ENCODE peak calls at places on chromosomes 11 and 22, in seven cellular contexts. One of them, this sample, is unnamed.

GRCh38 chr22:49660321-49660720 is 167.4 kb downstream of the BRD1 start:
- DNase-seq in lower lobe of right lung: peak
- DNase-seq in stomach: no peak
- DNase-seq in DND-41: no peak
- DNase-seq in K562: no peak
- DNase-seq in mammary epithelial cell: no peak
- DNase-seq in heart left ventricle: no peak
- DNase-seq in this sample: no peak

GRCh38 chr22:20283674-20284066 is 15.6 kb upstream of the RTN4R start:
- DNase-seq in stomach: no peak
- DNase-seq in lower lobe of right lung: no peak
- DNase-seq in heart left ventricle: no peak
- DNase-seq in mammary epithelial cell: no peak
- DNase-seq in DND-41: no peak
- DNase-seq in K562: no peak
- DNase-seq in this sample: no peak

GRCh38 chr11:65041206-65042035 is at the start of gene SAC3D1:
- DNase-seq in DND-41: peak
- DNase-seq in heart left ventricle: no peak
- DNase-seq in lower lobe of right lung: peak
- DNase-seq in K562: peak
- DNase-seq in stomach: peak
- DNase-seq in mammary epithelial cell: no peak
- DNase-seq in this sample: no peak

GRCh38 chr22:39318507-39319283 is 728 bp downstream of the RPL3 start:
- DNase-seq in lower lobe of right lung: no peak
- DNase-seq in K562: no peak
- DNase-seq in heart left ventricle: no peak
- DNase-seq in stomach: no peak
- DNase-seq in DND-41: no peak
- DNase-seq in mammary epithelial cell: no peak
- DNase-seq in this sample: no peak

GRCh38 chr22:31144223-31144622 is 3.9 kb upstream of the PLA2G3 start:
- DNase-seq in stomach: no peak
- DNase-seq in DND-41: no peak
- DNase-seq in heart left ventricle: no peak
- DNase-seq in mammary epithelial cell: peak
- DNase-seq in K562: no peak
- DNase-seq in lower lobe of right lung: no peak
- DNase-seq in this sample: peak

GRCh38 chr11:117591316-117592039 is 205.5 kb downstream of the DSCAML1 start:
- DNase-seq in K562: no peak
- DNase-seq in heart left ventricle: no peak
- DNase-seq in lower lobe of right lung: no peak
- DNase-seq in mammary epithelial cell: no peak
- DNase-seq in stomach: no peak
- DNase-seq in DND-41: no peak
- DNase-seq in this sample: no peak

GRCh38 chr11:70430122-70430521 is 31.8 kb downstream of the CTTN start:
- DNase-seq in stomach: no peak
- DNase-seq in heart left ventricle: peak
- DNase-seq in DND-41: no peak
- DNase-seq in lower lobe of right lung: no peak
- DNase-seq in K562: no peak
- DNase-seq in mammary epithelial cell: peak
- DNase-seq in this sample: no peak

GRCh38 chr11:85114786-85115185 is 512.4 kb downstream of the DLG2 start:
- DNase-seq in heart left ventricle: no peak
- DNase-seq in mammary epithelial cell: peak
- DNase-seq in K562: no peak
- DNase-seq in stomach: no peak
- DNase-seq in lower lobe of right lung: no peak
- DNase-seq in DND-41: no peak
- DNase-seq in this sample: no peak

GRCh38 chr11:128594246-128594645 is 6.9 kb upstream of the ETS1 start:
- DNase-seq in DND-41: no peak
- DNase-seq in mammary epithelial cell: no peak
- DNase-seq in stomach: no peak
- DNase-seq in heart left ventricle: no peak
- DNase-seq in K562: no peak
- DNase-seq in lower lobe of right lung: no peak
- DNase-seq in this sample: no peak

GRCh38 chr22:28142361-28142801 is 223.3 kb upstream of the PITPNB start:
- DNase-seq in stomach: no peak
- DNase-seq in K562: no peak
- DNase-seq in heart left ventricle: no peak
- DNase-seq in DND-41: no peak
- DNase-seq in lower lobe of right lung: no peak
- DNase-seq in mammary epithelial cell: peak
- DNase-seq in this sample: no peak

GRCh38 chr11:112608466-112608865 is 347.8 kb upstream of the PLET1 start:
- DNase-seq in lower lobe of right lung: no peak
- DNase-seq in stomach: no peak
- DNase-seq in DND-41: no peak
- DNase-seq in mammary epithelial cell: no peak
- DNase-seq in K562: no peak
- DNase-seq in heart left ventricle: no peak
- DNase-seq in this sample: no peak

GRCh38 chr11:133934599-133935550 is 21.9 kb downstream of the IGSF9B start:
- DNase-seq in mammary epithelial cell: peak
- DNase-seq in heart left ventricle: peak
- DNase-seq in stomach: no peak
- DNase-seq in lower lobe of right lung: no peak
- DNase-seq in DND-41: no peak
- DNase-seq in K562: peak
- DNase-seq in this sample: no peak

DNA sequence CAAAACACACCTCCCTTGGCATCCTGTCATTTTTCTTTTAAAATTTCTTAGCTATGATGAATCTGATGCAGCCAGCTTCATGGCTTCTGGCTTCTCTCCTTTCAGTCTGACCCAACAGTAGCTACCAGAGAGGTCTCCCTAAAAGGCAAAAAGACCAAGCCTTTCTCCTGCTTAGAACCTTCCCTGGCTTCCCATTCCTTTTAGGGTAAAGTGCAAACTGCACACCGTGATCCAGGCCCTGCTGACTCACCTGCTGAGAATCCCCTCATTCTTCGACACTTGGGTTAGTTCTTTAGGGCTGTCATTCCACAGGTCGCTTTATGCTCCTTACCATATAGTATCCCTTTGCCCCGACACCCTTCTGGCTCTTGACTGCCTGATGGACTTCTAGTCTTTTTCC is 362.4 kb downstream of the MIAT start:
- DNase-seq in mammary epithelial cell: peak
- DNase-seq in K562: no peak
- DNase-seq in lower lobe of right lung: no peak
- DNase-seq in heart left ventricle: no peak
- DNase-seq in stomach: no peak
- DNase-seq in DND-41: no peak
- DNase-seq in this sample: no peak
- H3K4me3 ChIP-seq in mammary epithelial cell: no peak
- H3K4me3 ChIP-seq in K562: no peak
- H3K4me3 ChIP-seq in lower lobe of right lung: no peak
- H3K4me3 ChIP-seq in heart left ventricle: no peak
- H3K4me3 ChIP-seq in stomach: no peak
- H3K4me3 ChIP-seq in DND-41: no peak
- H3K4me3 ChIP-seq in this sample: no peak

GRCh38 chr22:35315141-35315854 is 15.6 kb downstream of the TOM1 start:
- DNase-seq in lower lobe of right lung: no peak
- DNase-seq in K562: no peak
- DNase-seq in mammary epithelial cell: no peak
- DNase-seq in heart left ventricle: peak
- DNase-seq in DND-41: no peak
- DNase-seq in stomach: no peak
- DNase-seq in this sample: no peak

GRCh38 chr22:35317680-35318290 is 18.1 kb downstream of the TOM1 start:
- DNase-seq in K562: no peak
- DNase-seq in stomach: no peak
- DNase-seq in DND-41: no peak
- DNase-seq in lower lobe of right lung: no peak
- DNase-seq in mammary epithelial cell: no peak
- DNase-seq in heart left ventricle: no peak
- DNase-seq in this sample: no peak

GRCh38 chr22:35318346-35319215 is 18.9 kb downstream of the TOM1 start:
- DNase-seq in heart left ventricle: no peak
- DNase-seq in stomach: no peak
- DNase-seq in mammary epithelial cell: no peak
- DNase-seq in lower lobe of right lung: no peak
- DNase-seq in DND-41: no peak
- DNase-seq in K562: no peak
- DNase-seq in this sample: no peak

GRCh38 chr22:35314161-35314942 is 14.7 kb downstream of the TOM1 start:
- DNase-seq in K562: no peak
- DNase-seq in lower lobe of right lung: no peak
- DNase-seq in DND-41: no peak
- DNase-seq in stomach: no peak
- DNase-seq in heart left ventricle: no peak
- DNase-seq in mammary epithelial cell: no peak
- DNase-seq in this sample: no peak

GRCh38 chr22:35315855-35316745 is 16.4 kb downstream of the TOM1 start:
- DNase-seq in K562: no peak
- DNase-seq in mammary epithelial cell: no peak
- DNase-seq in lower lobe of right lung: no peak
- DNase-seq in stomach: no peak
- DNase-seq in heart left ventricle: peak
- DNase-seq in DND-41: no peak
- DNase-seq in this sample: no peak
- H3K4me3 ChIP-seq in K562: no peak
- H3K4me3 ChIP-seq in mammary epithelial cell: no peak
- H3K4me3 ChIP-seq in lower lobe of right lung: no peak
- H3K4me3 ChIP-seq in stomach: no peak
- H3K4me3 ChIP-seq in heart left ventricle: no peak
- H3K4me3 ChIP-seq in DND-41: no peak
- H3K4me3 ChIP-seq in this sample: no peak

GRCh38 chr11:108853864-108854263 is 189.0 kb downstream of the DDX10 start:
- DNase-seq in heart left ventricle: no peak
- DNase-seq in K562: no peak
- DNase-seq in mammary epithelial cell: no peak
- DNase-seq in lower lobe of right lung: no peak
- DNase-seq in stomach: no peak
- DNase-seq in DND-41: no peak
- DNase-seq in this sample: no peak
- H3K4me3 ChIP-seq in heart left ventricle: peak
- H3K4me3 ChIP-seq in K562: no peak
- H3K4me3 ChIP-seq in mammary epithelial cell: no peak
- H3K4me3 ChIP-seq in lower lobe of right lung: peak
- H3K4me3 ChIP-seq in stomach: no peak
- H3K4me3 ChIP-seq in DND-41: no peak
- H3K4me3 ChIP-seq in this sample: no peak

GRCh38 chr11:15727125-15727524 is 612.4 kb downstream of the INSC start:
- DNase-seq in heart left ventricle: no peak
- DNase-seq in K562: no peak
- DNase-seq in DND-41: no peak
- DNase-seq in lower lobe of right lung: no peak
- DNase-seq in stomach: no peak
- DNase-seq in mammary epithelial cell: no peak
- DNase-seq in this sample: no peak
- H3K4me3 ChIP-seq in heart left ventricle: no peak
- H3K4me3 ChIP-seq in K562: no peak
- H3K4me3 ChIP-seq in DND-41: no peak
- H3K4me3 ChIP-seq in lower lobe of right lung: no peak
- H3K4me3 ChIP-seq in stomach: no peak
- H3K4me3 ChIP-seq in mammary epithelial cell: no peak
- H3K4me3 ChIP-seq in this sample: no peak

DNA sequence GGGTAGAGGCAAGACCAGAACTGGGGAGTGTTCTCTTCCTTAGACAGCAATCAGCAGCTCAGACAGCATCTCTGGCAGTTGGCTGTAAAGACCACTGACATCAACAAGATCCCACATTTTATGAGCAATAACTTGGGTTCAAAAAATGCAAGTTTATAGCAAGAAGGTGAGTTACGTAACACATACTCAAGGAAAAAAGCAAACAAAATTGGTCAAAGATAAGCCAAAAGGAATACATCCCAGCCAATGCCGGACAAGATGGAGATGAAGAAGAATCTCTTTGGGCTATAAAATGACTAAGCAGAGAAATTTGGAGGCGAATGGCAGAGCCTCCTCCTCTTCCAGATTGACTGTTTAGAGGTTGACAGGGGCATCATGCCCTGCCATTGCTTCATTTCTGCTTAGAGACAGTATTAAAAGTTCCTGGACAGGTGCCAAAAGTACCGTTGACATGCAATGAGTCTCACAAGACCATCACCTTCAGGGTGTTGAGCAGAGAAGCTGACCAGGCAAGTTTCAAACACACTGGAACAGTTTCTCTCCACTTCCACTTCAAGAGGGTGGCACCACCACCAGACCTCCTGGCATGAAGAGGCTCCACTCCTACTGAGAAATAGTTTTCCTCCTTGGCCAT is 55.9 kb downstream of the ENDOD1 start:
- DNase-seq in heart left ventricle: no peak
- DNase-seq in K562: no peak
- DNase-seq in lower lobe of right lung: no peak
- DNase-seq in mammary epithelial cell: no peak
- DNase-seq in DND-41: no peak
- DNase-seq in stomach: no peak
- DNase-seq in this sample: no peak
- H3K4me3 ChIP-seq in heart left ventricle: no peak
- H3K4me3 ChIP-seq in K562: no peak
- H3K4me3 ChIP-seq in lower lobe of right lung: no peak
- H3K4me3 ChIP-seq in mammary epithelial cell: no peak
- H3K4me3 ChIP-seq in DND-41: no peak
- H3K4me3 ChIP-seq in stomach: no peak
- H3K4me3 ChIP-seq in this sample: no peak

GRCh38 chr22:38205261-38206128 is 3.7 kb downstream of the MAFF start:
- DNase-seq in heart left ventricle: peak
- DNase-seq in mammary epithelial cell: no peak
- DNase-seq in K562: no peak
- DNase-seq in stomach: no peak
- DNase-seq in lower lobe of right lung: peak
- DNase-seq in DND-41: no peak
- DNase-seq in this sample: no peak

GRCh38 chr22:38204784-38205183 is 3.0 kb downstream of the MAFF start:
- DNase-seq in K562: no peak
- DNase-seq in stomach: no peak
- DNase-seq in mammary epithelial cell: no peak
- DNase-seq in heart left ventricle: no peak
- DNase-seq in DND-41: peak
- DNase-seq in lower lobe of right lung: no peak
- DNase-seq in this sample: no peak

GRCh38 chr22:38203090-38203810 is 1.5 kb downstream of the MAFF start:
- DNase-seq in K562: peak
- DNase-seq in lower lobe of right lung: peak
- DNase-seq in DND-41: no peak
- DNase-seq in stomach: peak
- DNase-seq in mammary epithelial cell: peak
- DNase-seq in heart left ventricle: no peak
- DNase-seq in this sample: no peak

GRCh38 chr22:38202437-38203089 is 769 bp downstream of the MAFF start:
- DNase-seq in K562: peak
- DNase-seq in mammary epithelial cell: peak
- DNase-seq in stomach: peak
- DNase-seq in lower lobe of right lung: peak
- DNase-seq in heart left ventricle: peak
- DNase-seq in DND-41: peak
- DNase-seq in this sample: no peak

GRCh38 chr22:38203855-38204497 is 2.2 kb downstream of the MAFF start:
- DNase-seq in DND-41: no peak
- DNase-seq in stomach: no peak
- DNase-seq in mammary epithelial cell: peak
- DNase-seq in lower lobe of right lung: no peak
- DNase-seq in heart left ventricle: no peak
- DNase-seq in K562: no peak
- DNase-seq in this sample: no peak
- H3K4me3 ChIP-seq in DND-41: no peak
- H3K4me3 ChIP-seq in stomach: peak
- H3K4me3 ChIP-seq in mammary epithelial cell: peak
- H3K4me3 ChIP-seq in lower lobe of right lung: peak
- H3K4me3 ChIP-seq in heart left ventricle: no peak
- H3K4me3 ChIP-seq in K562: no peak
- H3K4me3 ChIP-seq in this sample: no peak

This sample was measured in Jurkat, Clone E6-1.